ENCODE peak calls at places on chromosomes 12 and 14, in seven cellular contexts. One of them, this sample, is unnamed.
A peak's percentile ranks its signal among the peaks of the same experiment; 100 is the strongest.

GRCh38 chr14:89252887-89253532 is 164.0 kb downstream of the FOXN3 start:
- DNase-seq in activated T-helper 1 cell treated with anti-CD3 and anti-CD28 coated beads, Interleukin-12 subunit alpha, Interleukin-12 subunit beta, Interleukin-2, Interleukin-4 antibody, amounts not matched to agents 30 ng/mL and 10 ng/mL and 1 ng/mL, durations not matched to agents 14 hours and 24 hours and 36 hours: no peak
- DNase-seq in caudate nucleus: no peak
- DNase-seq in AG10803: no peak
- DNase-seq in Caco-2: no peak
- DNase-seq in stimulated activated CD4-positive, alpha-beta T cell treated with anti-CD3 and anti-CD28 coated beads, Interleukin-2, amount 100 ng/mL, for 24 hours: no peak
- DNase-seq in neuronal stem cell: no peak
- DNase-seq in this sample: peak; percentile 15

GRCh38 chr14:81178063-81178462 is 42.7 kb downstream of the GTF2A1 start:
- DNase-seq in stimulated activated CD4-positive, alpha-beta T cell treated with anti-CD3 and anti-CD28 coated beads, Interleukin-2, amount 100 ng/mL, for 24 hours: no peak
- DNase-seq in AG10803: no peak
- DNase-seq in activated T-helper 1 cell treated with anti-CD3 and anti-CD28 coated beads, Interleukin-12 subunit alpha, Interleukin-12 subunit beta, Interleukin-2, Interleukin-4 antibody, amounts not matched to agents 30 ng/mL and 10 ng/mL and 1 ng/mL, durations not matched to agents 14 hours and 24 hours and 36 hours: no peak
- DNase-seq in Caco-2: no peak
- DNase-seq in neuronal stem cell: no peak
- DNase-seq in caudate nucleus: no peak
- DNase-seq in this sample: no peak

GRCh38 chr12:48681738-48682532 is at the start of gene KANSL2:
- DNase-seq in caudate nucleus: peak; percentile 98
- DNase-seq in activated T-helper 1 cell treated with anti-CD3 and anti-CD28 coated beads, Interleukin-12 subunit alpha, Interleukin-12 subunit beta, Interleukin-2, Interleukin-4 antibody, amounts not matched to agents 30 ng/mL and 10 ng/mL and 1 ng/mL, durations not matched to agents 14 hours and 24 hours and 36 hours: peak; percentile 97
- DNase-seq in neuronal stem cell: peak; percentile 97
- DNase-seq in AG10803: peak; percentile 98
- DNase-seq in Caco-2: peak; percentile 99
- DNase-seq in stimulated activated CD4-positive, alpha-beta T cell treated with anti-CD3 and anti-CD28 coated beads, Interleukin-2, amount 100 ng/mL, for 24 hours: peak; percentile 96
- DNase-seq in this sample: peak; percentile 99

GRCh38 chr12:52417742-52418141 is 11.6 kb upstream of the KRT82 start:
- DNase-seq in caudate nucleus: no peak
- DNase-seq in Caco-2: no peak
- DNase-seq in activated T-helper 1 cell treated with anti-CD3 and anti-CD28 coated beads, Interleukin-12 subunit alpha, Interleukin-12 subunit beta, Interleukin-2, Interleukin-4 antibody, amounts not matched to agents 30 ng/mL and 10 ng/mL and 1 ng/mL, durations not matched to agents 14 hours and 24 hours and 36 hours: no peak
- DNase-seq in stimulated activated CD4-positive, alpha-beta T cell treated with anti-CD3 and anti-CD28 coated beads, Interleukin-2, amount 100 ng/mL, for 24 hours: no peak
- DNase-seq in neuronal stem cell: no peak
- DNase-seq in AG10803: no peak
- DNase-seq in this sample: no peak

GRCh38 chr12:38149395-38150073 is 167.0 kb upstream of the ALG10B start:
- DNase-seq in AG10803: no peak
- DNase-seq in caudate nucleus: no peak
- DNase-seq in neuronal stem cell: no peak
- DNase-seq in activated T-helper 1 cell treated with anti-CD3 and anti-CD28 coated beads, Interleukin-12 subunit alpha, Interleukin-12 subunit beta, Interleukin-2, Interleukin-4 antibody, amounts not matched to agents 30 ng/mL and 10 ng/mL and 1 ng/mL, durations not matched to agents 14 hours and 24 hours and 36 hours: no peak
- DNase-seq in stimulated activated CD4-positive, alpha-beta T cell treated with anti-CD3 and anti-CD28 coated beads, Interleukin-2, amount 100 ng/mL, for 24 hours: no peak
- DNase-seq in Caco-2: no peak
- DNase-seq in this sample: no peak

GRCh38 chr12:83042441-83043215 is 355.9 kb downstream of the TMTC2 start:
- DNase-seq in neuronal stem cell: peak; percentile 73
- DNase-seq in caudate nucleus: no peak
- DNase-seq in activated T-helper 1 cell treated with anti-CD3 and anti-CD28 coated beads, Interleukin-12 subunit alpha, Interleukin-12 subunit beta, Interleukin-2, Interleukin-4 antibody, amounts not matched to agents 30 ng/mL and 10 ng/mL and 1 ng/mL, durations not matched to agents 14 hours and 24 hours and 36 hours: no peak
- DNase-seq in AG10803: peak; percentile 23
- DNase-seq in stimulated activated CD4-positive, alpha-beta T cell treated with anti-CD3 and anti-CD28 coated beads, Interleukin-2, amount 100 ng/mL, for 24 hours: no peak
- DNase-seq in Caco-2: no peak
- DNase-seq in this sample: peak; percentile 13

GRCh38 chr14:98290596-98290995 is 981.4 kb downstream of the BCL11B start:
- DNase-seq in neuronal stem cell: no peak
- DNase-seq in activated T-helper 1 cell treated with anti-CD3 and anti-CD28 coated beads, Interleukin-12 subunit alpha, Interleukin-12 subunit beta, Interleukin-2, Interleukin-4 antibody, amounts not matched to agents 30 ng/mL and 10 ng/mL and 1 ng/mL, durations not matched to agents 14 hours and 24 hours and 36 hours: no peak
- DNase-seq in Caco-2: no peak
- DNase-seq in caudate nucleus: no peak
- DNase-seq in AG10803: no peak
- DNase-seq in stimulated activated CD4-positive, alpha-beta T cell treated with anti-CD3 and anti-CD28 coated beads, Interleukin-2, amount 100 ng/mL, for 24 hours: peak; percentile 5
- DNase-seq in this sample: no peak

GRCh38 chr14:50064993-50065392 is 51.4 kb downstream of the VCPKMT start:
- DNase-seq in caudate nucleus: no peak
- DNase-seq in activated T-helper 1 cell treated with anti-CD3 and anti-CD28 coated beads, Interleukin-12 subunit alpha, Interleukin-12 subunit beta, Interleukin-2, Interleukin-4 antibody, amounts not matched to agents 30 ng/mL and 10 ng/mL and 1 ng/mL, durations not matched to agents 14 hours and 24 hours and 36 hours: peak; percentile 73
- DNase-seq in stimulated activated CD4-positive, alpha-beta T cell treated with anti-CD3 and anti-CD28 coated beads, Interleukin-2, amount 100 ng/mL, for 24 hours: peak; percentile 53
- DNase-seq in AG10803: peak; percentile 40
- DNase-seq in Caco-2: no peak
- DNase-seq in neuronal stem cell: no peak
- DNase-seq in this sample: no peak

GRCh38 chr12:124910561-124911478 is 3.6 kb downstream of the UBC start:
- DNase-seq in Caco-2: no peak
- DNase-seq in caudate nucleus: no peak
- DNase-seq in activated T-helper 1 cell treated with anti-CD3 and anti-CD28 coated beads, Interleukin-12 subunit alpha, Interleukin-12 subunit beta, Interleukin-2, Interleukin-4 antibody, amounts not matched to agents 30 ng/mL and 10 ng/mL and 1 ng/mL, durations not matched to agents 14 hours and 24 hours and 36 hours: no peak
- DNase-seq in neuronal stem cell: no peak
- DNase-seq in AG10803: no peak
- DNase-seq in stimulated activated CD4-positive, alpha-beta T cell treated with anti-CD3 and anti-CD28 coated beads, Interleukin-2, amount 100 ng/mL, for 24 hours: no peak
- DNase-seq in this sample: peak; percentile 43

GRCh38 chr12:1318327-1319031 is 275.9 kb downstream of the FBXL14 start:
- DNase-seq in activated T-helper 1 cell treated with anti-CD3 and anti-CD28 coated beads, Interleukin-12 subunit alpha, Interleukin-12 subunit beta, Interleukin-2, Interleukin-4 antibody, amounts not matched to agents 30 ng/mL and 10 ng/mL and 1 ng/mL, durations not matched to agents 14 hours and 24 hours and 36 hours: no peak
- DNase-seq in AG10803: peak; percentile 78
- DNase-seq in neuronal stem cell: peak; percentile 26
- DNase-seq in caudate nucleus: peak; percentile 11
- DNase-seq in Caco-2: no peak
- DNase-seq in stimulated activated CD4-positive, alpha-beta T cell treated with anti-CD3 and anti-CD28 coated beads, Interleukin-2, amount 100 ng/mL, for 24 hours: no peak
- DNase-seq in this sample: peak; percentile 51

GRCh38 chr12:4441355-4442330 is 4.0 kb downstream of the FGF6 start:
- DNase-seq in stimulated activated CD4-positive, alpha-beta T cell treated with anti-CD3 and anti-CD28 coated beads, Interleukin-2, amount 100 ng/mL, for 24 hours: no peak
- DNase-seq in caudate nucleus: no peak
- DNase-seq in AG10803: no peak
- DNase-seq in activated T-helper 1 cell treated with anti-CD3 and anti-CD28 coated beads, Interleukin-12 subunit alpha, Interleukin-12 subunit beta, Interleukin-2, Interleukin-4 antibody, amounts not matched to agents 30 ng/mL and 10 ng/mL and 1 ng/mL, durations not matched to agents 14 hours and 24 hours and 36 hours: no peak
- DNase-seq in Caco-2: peak; percentile 32
- DNase-seq in neuronal stem cell: no peak
- DNase-seq in this sample: no peak

GRCh38 chr12:25904442-25904841 is 54.0 kb upstream of the RASSF8 start:
- DNase-seq in Caco-2: no peak
- DNase-seq in stimulated activated CD4-positive, alpha-beta T cell treated with anti-CD3 and anti-CD28 coated beads, Interleukin-2, amount 100 ng/mL, for 24 hours: no peak
- DNase-seq in neuronal stem cell: no peak
- DNase-seq in AG10803: peak; percentile 22
- DNase-seq in caudate nucleus: no peak
- DNase-seq in activated T-helper 1 cell treated with anti-CD3 and anti-CD28 coated beads, Interleukin-12 subunit alpha, Interleukin-12 subunit beta, Interleukin-2, Interleukin-4 antibody, amounts not matched to agents 30 ng/mL and 10 ng/mL and 1 ng/mL, durations not matched to agents 14 hours and 24 hours and 36 hours: no peak
- DNase-seq in this sample: peak; percentile 27

GRCh38 chr12:58465418-58465817 is 454.9 kb downstream of the LRIG3 start:
- DNase-seq in stimulated activated CD4-positive, alpha-beta T cell treated with anti-CD3 and anti-CD28 coated beads, Interleukin-2, amount 100 ng/mL, for 24 hours: no peak
- DNase-seq in activated T-helper 1 cell treated with anti-CD3 and anti-CD28 coated beads, Interleukin-12 subunit alpha, Interleukin-12 subunit beta, Interleukin-2, Interleukin-4 antibody, amounts not matched to agents 30 ng/mL and 10 ng/mL and 1 ng/mL, durations not matched to agents 14 hours and 24 hours and 36 hours: no peak
- DNase-seq in AG10803: no peak
- DNase-seq in neuronal stem cell: no peak
- DNase-seq in Caco-2: no peak
- DNase-seq in caudate nucleus: no peak
- DNase-seq in this sample: peak; percentile 30

GRCh38 chr12:93784339-93785086 is 107.3 kb downstream of the CRADD start:
- DNase-seq in activated T-helper 1 cell treated with anti-CD3 and anti-CD28 coated beads, Interleukin-12 subunit alpha, Interleukin-12 subunit beta, Interleukin-2, Interleukin-4 antibody, amounts not matched to agents 30 ng/mL and 10 ng/mL and 1 ng/mL, durations not matched to agents 14 hours and 24 hours and 36 hours: peak; percentile 25
- DNase-seq in caudate nucleus: no peak
- DNase-seq in neuronal stem cell: no peak
- DNase-seq in AG10803: peak; percentile 64
- DNase-seq in stimulated activated CD4-positive, alpha-beta T cell treated with anti-CD3 and anti-CD28 coated beads, Interleukin-2, amount 100 ng/mL, for 24 hours: peak; percentile 26
- DNase-seq in Caco-2: peak; percentile 59
- DNase-seq in this sample: peak; percentile 30

GRCh38 chr12:56723889-56724659 is 1.0 kb downstream of the NACA start:
- DNase-seq in AG10803: peak; percentile 87
- DNase-seq in caudate nucleus: no peak
- DNase-seq in activated T-helper 1 cell treated with anti-CD3 and anti-CD28 coated beads, Interleukin-12 subunit alpha, Interleukin-12 subunit beta, Interleukin-2, Interleukin-4 antibody, amounts not matched to agents 30 ng/mL and 10 ng/mL and 1 ng/mL, durations not matched to agents 14 hours and 24 hours and 36 hours: no peak
- DNase-seq in Caco-2: no peak
- DNase-seq in neuronal stem cell: no peak
- DNase-seq in stimulated activated CD4-positive, alpha-beta T cell treated with anti-CD3 and anti-CD28 coated beads, Interleukin-2, amount 100 ng/mL, for 24 hours: no peak
- DNase-seq in this sample: peak; percentile 86

GRCh38 chr12:121300083-121300819 is 3.7 kb upstream of the CAMKK2 start:
- DNase-seq in activated T-helper 1 cell treated with anti-CD3 and anti-CD28 coated beads, Interleukin-12 subunit alpha, Interleukin-12 subunit beta, Interleukin-2, Interleukin-4 antibody, amounts not matched to agents 30 ng/mL and 10 ng/mL and 1 ng/mL, durations not matched to agents 14 hours and 24 hours and 36 hours: no peak
- DNase-seq in stimulated activated CD4-positive, alpha-beta T cell treated with anti-CD3 and anti-CD28 coated beads, Interleukin-2, amount 100 ng/mL, for 24 hours: no peak
- DNase-seq in neuronal stem cell: no peak
- DNase-seq in Caco-2: no peak
- DNase-seq in AG10803: no peak
- DNase-seq in caudate nucleus: no peak
- DNase-seq in this sample: no peak

GRCh38 chr14:37778135-37778943 is 182.9 kb downstream of the TTC6 start:
- DNase-seq in caudate nucleus: no peak
- DNase-seq in Caco-2: no peak
- DNase-seq in activated T-helper 1 cell treated with anti-CD3 and anti-CD28 coated beads, Interleukin-12 subunit alpha, Interleukin-12 subunit beta, Interleukin-2, Interleukin-4 antibody, amounts not matched to agents 30 ng/mL and 10 ng/mL and 1 ng/mL, durations not matched to agents 14 hours and 24 hours and 36 hours: no peak
- DNase-seq in AG10803: no peak
- DNase-seq in neuronal stem cell: no peak
- DNase-seq in stimulated activated CD4-positive, alpha-beta T cell treated with anti-CD3 and anti-CD28 coated beads, Interleukin-2, amount 100 ng/mL, for 24 hours: no peak
- DNase-seq in this sample: no peak

GRCh38 chr12:50937653-50938052 is 14.7 kb upstream of the HIGD1C start:
- DNase-seq in AG10803: no peak
- DNase-seq in stimulated activated CD4-positive, alpha-beta T cell treated with anti-CD3 and anti-CD28 coated beads, Interleukin-2, amount 100 ng/mL, for 24 hours: no peak
- DNase-seq in activated T-helper 1 cell treated with anti-CD3 and anti-CD28 coated beads, Interleukin-12 subunit alpha, Interleukin-12 subunit beta, Interleukin-2, Interleukin-4 antibody, amounts not matched to agents 30 ng/mL and 10 ng/mL and 1 ng/mL, durations not matched to agents 14 hours and 24 hours and 36 hours: no peak
- DNase-seq in Caco-2: no peak
- DNase-seq in neuronal stem cell: no peak
- DNase-seq in caudate nucleus: no peak
- DNase-seq in this sample: no peak

GRCh38 chr12:52529846-52530245 is 9.7 kb upstream of the KRT5 start:
- DNase-seq in Caco-2: no peak
- DNase-seq in caudate nucleus: no peak
- DNase-seq in neuronal stem cell: no peak
- DNase-seq in AG10803: no peak
- DNase-seq in activated T-helper 1 cell treated with anti-CD3 and anti-CD28 coated beads, Interleukin-12 subunit alpha, Interleukin-12 subunit beta, Interleukin-2, Interleukin-4 antibody, amounts not matched to agents 30 ng/mL and 10 ng/mL and 1 ng/mL, durations not matched to agents 14 hours and 24 hours and 36 hours: no peak
- DNase-seq in stimulated activated CD4-positive, alpha-beta T cell treated with anti-CD3 and anti-CD28 coated beads, Interleukin-2, amount 100 ng/mL, for 24 hours: no peak
- DNase-seq in this sample: no peak

GRCh38 chr12:123907726-123908476 is 64.7 kb downstream of the CCDC92 start:
- DNase-seq in AG10803: peak; percentile 27
- DNase-seq in stimulated activated CD4-positive, alpha-beta T cell treated with anti-CD3 and anti-CD28 coated beads, Interleukin-2, amount 100 ng/mL, for 24 hours: no peak
- DNase-seq in Caco-2: no peak
- DNase-seq in neuronal stem cell: no peak
- DNase-seq in caudate nucleus: no peak
- DNase-seq in activated T-helper 1 cell treated with anti-CD3 and anti-CD28 coated beads, Interleukin-12 subunit alpha, Interleukin-12 subunit beta, Interleukin-2, Interleukin-4 antibody, amounts not matched to agents 30 ng/mL and 10 ng/mL and 1 ng/mL, durations not matched to agents 14 hours and 24 hours and 36 hours: no peak
- DNase-seq in this sample: peak; percentile 58

GRCh38 chr12:11823043-11823442 is 173.6 kb downstream of the ETV6 start:
- DNase-seq in Caco-2: no peak
- DNase-seq in AG10803: peak; percentile 85
- DNase-seq in stimulated activated CD4-positive, alpha-beta T cell treated with anti-CD3 and anti-CD28 coated beads, Interleukin-2, amount 100 ng/mL, for 24 hours: no peak
- DNase-seq in caudate nucleus: no peak
- DNase-seq in activated T-helper 1 cell treated with anti-CD3 and anti-CD28 coated beads, Interleukin-12 subunit alpha, Interleukin-12 subunit beta, Interleukin-2, Interleukin-4 antibody, amounts not matched to agents 30 ng/mL and 10 ng/mL and 1 ng/mL, durations not matched to agents 14 hours and 24 hours and 36 hours: no peak
- DNase-seq in neuronal stem cell: no peak
- DNase-seq in this sample: peak; percentile 76

GRCh38 chr12:62588916-62589315 is 122.3 kb downstream of the MON2 start:
- DNase-seq in activated T-helper 1 cell treated with anti-CD3 and anti-CD28 coated beads, Interleukin-12 subunit alpha, Interleukin-12 subunit beta, Interleukin-2, Interleukin-4 antibody, amounts not matched to agents 30 ng/mL and 10 ng/mL and 1 ng/mL, durations not matched to agents 14 hours and 24 hours and 36 hours: no peak
- DNase-seq in AG10803: no peak
- DNase-seq in caudate nucleus: no peak
- DNase-seq in stimulated activated CD4-positive, alpha-beta T cell treated with anti-CD3 and anti-CD28 coated beads, Interleukin-2, amount 100 ng/mL, for 24 hours: no peak
- DNase-seq in neuronal stem cell: no peak
- DNase-seq in Caco-2: no peak
- DNase-seq in this sample: no peak

GRCh38 chr14:92328664-92329255 is 5.8 kb downstream of the SLC24A4 start:
- DNase-seq in caudate nucleus: no peak
- DNase-seq in activated T-helper 1 cell treated with anti-CD3 and anti-CD28 coated beads, Interleukin-12 subunit alpha, Interleukin-12 subunit beta, Interleukin-2, Interleukin-4 antibody, amounts not matched to agents 30 ng/mL and 10 ng/mL and 1 ng/mL, durations not matched to agents 14 hours and 24 hours and 36 hours: no peak
- DNase-seq in neuronal stem cell: no peak
- DNase-seq in stimulated activated CD4-positive, alpha-beta T cell treated with anti-CD3 and anti-CD28 coated beads, Interleukin-2, amount 100 ng/mL, for 24 hours: no peak
- DNase-seq in AG10803: no peak
- DNase-seq in Caco-2: no peak
- DNase-seq in this sample: no peak

GRCh38 chr12:31651893-31652521 is 7.5 kb upstream of the ETFBKMT start:
- DNase-seq in neuronal stem cell: no peak
- DNase-seq in activated T-helper 1 cell treated with anti-CD3 and anti-CD28 coated beads, Interleukin-12 subunit alpha, Interleukin-12 subunit beta, Interleukin-2, Interleukin-4 antibody, amounts not matched to agents 30 ng/mL and 10 ng/mL and 1 ng/mL, durations not matched to agents 14 hours and 24 hours and 36 hours: no peak
- DNase-seq in caudate nucleus: no peak
- DNase-seq in AG10803: peak; percentile 82
- DNase-seq in Caco-2: no peak
- DNase-seq in stimulated activated CD4-positive, alpha-beta T cell treated with anti-CD3 and anti-CD28 coated beads, Interleukin-2, amount 100 ng/mL, for 24 hours: no peak
- DNase-seq in this sample: no peak

This sample was measured in cardiac muscle cell.